ENCODE peak calls at places on chromosomes 11 and 22, in eight cellular contexts. D is IMR-90; T is stimulated activated CD4-positive, alpha-beta T cell treated with anti-CD3 and anti-CD28 coated beads, Interleukin-4, amount 100 ng/mL, for 24 hours; K is lower leg skin; J is NCI-H82; C is HTR-8/SVneo; H is stimulated activated effector memory CD8-positive, alpha-beta T cell treated with anti-CD3 and anti-CD28 coated beads, Interleukin-12 subunit alpha, Interleukin-12 subunit beta, amount 100 ng/mL, for 72 hours; L is gastrocnemius medialis. R is an unnamed sample.

GRCh38 chr11:18332302-18332701 is 9.9 kb downstream of the GTF2H1 start:
- DNase-seq in D (no peak), H (no peak), K (no peak), L (no peak), T (peak; percentile 15), J (no peak), C (no peak), R (no peak)

GRCh38 chr22:27397948-27398330 is 403.6 kb downstream of the MN1 start:
- DNase-seq in J (no peak), H (no peak), K (no peak), D (peak; percentile 50), L (peak; percentile 69), T (no peak), C (no peak), R (no peak)

GRCh38 chr11:81005595-81005994 is 1564.8 kb upstream of the TENM4 start:
- DNase-seq in L (no peak), C (peak; percentile 8), J (no peak), K (no peak), D (peak; percentile 80), H (no peak), T (no peak), R (peak; percentile 5)

GRCh38 chr22:26901228-26901816 is 243.9 kb downstream of the MIAT start:
- DNase-seq in T (no peak), K (no peak), C (no peak), L (no peak), J (no peak), H (no peak), D (no peak), R (no peak)

GRCh38 chr22:33575041-33575440 is 345.2 kb downstream of the LARGE1 start:
- DNase-seq in L (no peak), T (no peak), D (no peak), J (no peak), C (no peak), K (no peak), H (no peak), R (peak; percentile 31)

GRCh38 chr22:18079706-18080230 is 2.0 kb downstream of the PEX26 start:
- DNase-seq in D (no peak), C (no peak), K (peak; percentile 28), H (no peak), J (no peak), T (no peak), L (no peak), R (no peak)

GRCh38 chr11:46038529-46038928 is 82.7 kb downstream of the PHF21A start:
- DNase-seq in T (no peak), J (no peak), L (no peak), K (no peak), H (no peak), C (no peak), D (no peak), R (no peak)

GRCh38 chr11:116035972-116036371 is 531.8 kb upstream of the CADM1 start:
- DNase-seq in K (no peak), T (no peak), J (peak; percentile 99), D (no peak), H (no peak), C (no peak), L (no peak), R (no peak)

GRCh38 chr22:50084085-50084484 is 1.1 kb downstream of the MLC1 start:
- DNase-seq in L (no peak), T (no peak), H (no peak), C (no peak), J (no peak), D (no peak), K (no peak), R (no peak)

GRCh38 chr11:8219257-8220021 is 44.2 kb downstream of the LMO1 start:
- DNase-seq in D (peak; percentile 55), T (peak; percentile 20), K (no peak), J (peak; percentile 68), L (no peak), C (peak; percentile 65), H (no peak), R (no peak)

GRCh38 chr11:96230686-96231085 is 112.3 kb downstream of the MAML2 start:
- DNase-seq in L (no peak), T (no peak), D (no peak), C (no peak), J (no peak), H (no peak), K (no peak), R (no peak)

GRCh38 chr11:104163100-104164027 is 583 bp downstream of the PDGFD start:
- DNase-seq in J (no peak), H (no peak), K (peak; percentile 87), L (no peak), T (no peak), D (peak; percentile 20), C (no peak), R (peak; percentile 10)

GRCh38 chr22:33520904-33521780 is 399.1 kb downstream of the LARGE1 start:
- DNase-seq in C (no peak), D (no peak), K (no peak), J (no peak), L (peak; percentile 39), H (no peak), T (no peak), R (no peak)

GRCh38 chr11:129644326-129644725 is 171.3 kb upstream of the TMEM45B start:
- DNase-seq in J (no peak), L (no peak), C (no peak), H (no peak), K (no peak), T (no peak), D (no peak), R (no peak)

GRCh38 chr11:65945430-65945911 is at the start of gene TSGA10IP:
- DNase-seq in T (no peak), K (no peak), L (no peak), H (no peak), C (no peak), D (no peak), J (no peak), R (no peak)

R was measured in foreskin melanocyte.